ENCODE peak calls at places on chromosomes 1 and 21, in five cellular contexts. N, Z, H, M and Y are unnamed samples.

GRCh38 chr21:38760017-38760761 is 45.5 kb upstream of the ETS2 start:
- DNase-seq in N (peak), Z (no peak), H (no peak), M (peak), Y (no peak)

GRCh38 chr1:112651205-112651604 is 23.3 kb upstream of the MOV10 start:
- DNase-seq in N (no peak), Z (no peak), H (no peak), M (no peak), Y (no peak)

GRCh38 chr1:243712890-243713425 is 137.1 kb downstream of the AKT3 start:
- DNase-seq in N (no peak), Z (no peak), H (peak), M (no peak), Y (no peak)

GRCh38 chr1:183069562-183070216 is 46.5 kb downstream of the LAMC1 start:
- DNase-seq in N (peak), Z (no peak), H (no peak), M (no peak), Y (no peak)

GRCh38 chr1:22709891-22710687 is 550 bp upstream of the EPHB2 start:
- DNase-seq in N (peak), Z (no peak), H (no peak), M (peak), Y (peak)

GRCh38 chr1:145545055-145545454 is 62.7 kb upstream of the GPR89A start:
- DNase-seq in N (no peak), Z (no peak), H (no peak), M (no peak), Y (no peak)

GRCh38 chr1:160374701-160375443 is 8.0 kb downstream of the NHLH1 start:
- DNase-seq in N (peak), Z (no peak), H (no peak), M (peak), Y (no peak)

GRCh38 chr1:64895500-64895899 is 70.8 kb downstream of the JAK1 start:
- DNase-seq in N (no peak), Z (peak), H (no peak), M (no peak), Y (no peak)

GRCh38 chr1:22275626-22276395 is 132.9 kb upstream of the WNT4 start:
- DNase-seq in N (peak), Z (no peak), H (peak), M (peak), Y (peak)

GRCh38 chr21:44954281-44954771 is 14.5 kb downstream of the SLX9 start:
- DNase-seq in N (no peak), Z (no peak), H (no peak), M (no peak), Y (no peak)

GRCh38 chr1:183636783-183637182 is 1.2 kb upstream of the ARPC5 start:
- DNase-seq in N (no peak), Z (no peak), H (no peak), M (no peak), Y (no peak)

GRCh38 chr1:29256979-29257804 is 20.9 kb downstream of the PTPRU start:
- DNase-seq in N (peak), Z (no peak), H (no peak), M (peak), Y (no peak)

GRCh38 chr1:152141971-152142584 is 16.9 kb downstream of the RPTN start:
- DNase-seq in N (peak), Z (peak), H (peak), M (peak), Y (peak)
- TF ChIP-seq CTCF in N (peak), Z (peak), H (peak), M (peak), Y (peak)

DNA sequence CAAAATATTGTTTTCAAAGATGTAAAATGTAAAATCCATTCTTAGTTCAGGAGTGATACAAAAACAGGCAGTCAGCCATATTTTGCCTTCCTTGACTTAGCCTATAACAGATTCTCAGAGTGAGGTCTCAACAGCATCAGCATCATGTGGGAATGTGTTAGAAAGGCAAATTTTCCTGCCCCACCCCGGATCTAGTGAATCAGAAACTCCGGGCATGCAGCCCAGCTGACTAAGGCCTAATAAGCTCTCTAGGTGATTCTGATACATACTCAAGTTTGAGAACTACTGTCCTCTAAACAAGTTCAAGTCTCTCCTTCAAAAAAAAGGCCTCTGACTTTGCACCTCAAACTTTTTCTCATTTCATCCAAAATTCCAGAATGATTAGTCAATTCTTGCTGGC is 46.9 kb upstream of the PRRC2C start:
- DNase-seq in N (no peak), Z (no peak), H (peak), M (no peak), Y (peak)
- TF ChIP-seq EZH2phosphoT487 in N (no peak), Z (no peak), H (no peak), M (no peak), Y (no peak)

GRCh38 chr1:51949014-51949702 is 41.3 kb downstream of the RAB3B start:
- DNase-seq in N (no peak), Z (no peak), H (no peak), M (no peak), Y (no peak)
- H3K27ac ChIP-seq in N (no peak), Z (no peak), H (no peak), M (no peak), Y (peak)

DNA sequence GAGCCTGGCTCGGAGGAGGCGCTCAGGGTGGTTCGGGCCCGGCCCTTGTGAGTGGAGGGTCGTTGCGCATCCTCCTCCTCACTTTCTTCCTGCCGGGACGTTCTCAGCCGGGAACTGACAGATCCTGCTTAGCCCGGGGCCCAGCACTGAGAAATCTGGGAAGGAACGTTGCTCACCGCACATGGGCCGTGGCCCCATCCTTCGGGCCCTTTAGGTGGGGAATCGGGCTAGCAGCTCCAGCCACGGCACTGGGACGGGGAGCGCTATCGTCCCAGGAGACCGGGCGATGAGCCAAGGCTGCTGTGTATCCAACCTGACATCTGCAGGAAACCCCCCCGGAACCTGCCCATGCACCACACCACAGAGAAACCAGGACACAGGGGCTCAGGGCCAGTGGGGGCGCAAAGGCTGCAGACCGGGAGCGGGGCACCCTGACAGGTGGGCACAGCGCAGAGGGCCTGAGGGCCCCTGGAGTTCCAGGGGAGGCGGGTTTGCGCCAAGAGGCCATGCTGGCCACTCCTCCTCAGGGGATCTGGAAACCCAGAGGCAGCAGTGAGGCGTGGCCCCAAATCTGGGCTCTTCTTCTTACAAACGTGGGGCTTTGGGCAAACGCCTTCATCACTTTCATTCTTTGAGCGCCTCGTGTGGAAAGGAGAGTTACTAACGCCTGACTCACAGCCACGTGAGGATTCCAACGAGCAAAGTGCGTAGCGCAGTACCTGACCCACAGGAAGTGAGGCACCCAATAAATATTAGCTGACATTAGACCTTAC is at the start of gene SH2D5:
- DNase-seq in N (peak), Z (peak), H (peak), M (peak), Y (peak)
- TF ChIP-seq CTCF in N (peak), Z (peak), H (peak), M (peak), Y (peak)

GRCh38 chr1:43836267-43836951 is 97.2 kb upstream of the ARTN start:
- DNase-seq in N (no peak), Z (peak), H (no peak), M (no peak), Y (peak)
- TF ChIP-seq EZH2phosphoT487 in N (no peak), Z (no peak), H (no peak), M (no peak), Y (no peak)

GRCh38 chr1:207030522-207031009 is 2.0 kb downstream of the C1orf116 start:
- DNase-seq in N (no peak), Z (peak), H (no peak), M (no peak), Y (no peak)
- H3K27ac ChIP-seq in N (no peak), Z (no peak), H (no peak), M (no peak), Y (peak)

GRCh38 chr1:165631403-165632151 is 543 bp downstream of the MGST3 start:
- DNase-seq in N (peak), Z (peak), H (peak), M (peak), Y (peak)
- TF ChIP-seq CTCF in N (no peak), Z (no peak), H (no peak), M (no peak), Y (no peak)

GRCh38 chr1:156295391-156295947 is at the start of gene GLMP:
- DNase-seq in N (peak), Z (peak), H (peak), M (peak), Y (peak)
- TF ChIP-seq EZH2phosphoT487 in N (no peak), Z (no peak), H (no peak), M (no peak), Y (no peak)

GRCh38 chr1:206821493-206821892 is 43.9 kb upstream of the IL20 start:
- DNase-seq in N (no peak), Z (no peak), H (no peak), M (no peak), Y (no peak)

GRCh38 chr1:206812456-206812855 is 40.2 kb upstream of the IL10 start:
- DNase-seq in N (no peak), Z (no peak), H (no peak), M (no peak), Y (no peak)

GRCh38 chr1:206814716-206815341 is 42.5 kb upstream of the IL10 start:
- DNase-seq in N (no peak), Z (no peak), H (no peak), M (no peak), Y (peak)

GRCh38 chr1:206816390-206817287 is 44.3 kb upstream of the IL10 start:
- DNase-seq in N (no peak), Z (peak), H (no peak), M (no peak), Y (peak)
- H3K27ac ChIP-seq in N (no peak), Z (peak), H (no peak), M (no peak), Y (peak)

GRCh38 chr1:228733576-228733975 is 1.7 kb upstream of the RHOU start:
- DNase-seq in N (no peak), Z (no peak), H (no peak), M (no peak), Y (no peak)

GRCh38 chr1:228737613-228738012 is 2.3 kb downstream of the RHOU start:
- DNase-seq in N (no peak), Z (no peak), H (no peak), M (no peak), Y (no peak)

GRCh38 chr1:228735871-228736586 is 750 bp downstream of the RHOU start:
- DNase-seq in N (peak), Z (peak), H (peak), M (peak), Y (peak)

GRCh38 chr1:228736844-228737415 is 1.7 kb downstream of the RHOU start:
- DNase-seq in N (no peak), Z (no peak), H (no peak), M (peak), Y (no peak)

GRCh38 chr1:228734881-228735801 is at the start of gene RHOU:
- DNase-seq in N (peak), Z (peak), H (peak), M (peak), Y (peak)
- TF ChIP-seq CTCF in N (peak), Z (peak), H (no peak), M (peak), Y (peak)